ENCODE peak calls at places on chromosomes 16 and 17, in four cellular contexts. T is sciatic nerve, V is Right ventricle myocardium inferior, G is left cardiac atrium. P is an unnamed sample.

GRCh38 chr17:35748323-35748960 is 4.6 kb downstream of the GAS2L2 start:
- ATAC-seq in G (peak), V (peak), T (peak), P (no peak)

GRCh38 chr16:4879049-4879448 is 31.8 kb downstream of the UBN1 start:
- ATAC-seq in T (no peak), V (no peak), G (no peak), P (no peak)

GRCh38 chr17:2475056-2475455 is 36.6 kb downstream of the METTL16 start:
- ATAC-seq in T (no peak), V (no peak), G (no peak), P (no peak)

GRCh38 chr16:87092958-87093357 is 224.2 kb downstream of the C16orf95 start:
- ATAC-seq in G (no peak), T (no peak), V (no peak), P (no peak)

GRCh38 chr17:19309701-19310100 is 52.8 kb downstream of the B9D1 start:
- ATAC-seq in V (no peak), G (no peak), T (no peak), P (no peak)

GRCh38 chr17:1006054-1006453 is 9.1 kb downstream of the TIMM22 start:
- ATAC-seq in G (no peak), V (no peak), T (no peak), P (no peak)

GRCh38 chr17:59830007-59830630 is 62.6 kb downstream of the TUBD1 start:
- ATAC-seq in T (no peak), V (no peak), G (peak), P (no peak)

GRCh38 chr16:72073831-72074230 is 10.8 kb downstream of the HPR start:
- ATAC-seq in G (peak), T (peak), V (peak), P (peak)

GRCh38 chr17:4536259-4536741 is 18.9 kb downstream of the MYBBP1A start:
- ATAC-seq in T (peak), V (peak), G (peak), P (peak)

GRCh38 chr17:32699247-32699646 is 177.7 kb downstream of the MYO1D start:
- ATAC-seq in G (no peak), T (no peak), V (no peak), P (no peak)

GRCh38 chr16:68146583-68146982 is 61.4 kb downstream of the NFATC3 start:
- ATAC-seq in V (peak), T (peak), G (peak), P (no peak)

GRCh38 chr16:67959520-67959919 is 8.9 kb downstream of the SLC12A4 start:
- ATAC-seq in T (peak), V (peak), G (peak), P (peak)

GRCh38 chr17:8836821-8837426 is 30.6 kb downstream of the PIK3R6 start:
- ATAC-seq in T (no peak), G (no peak), V (no peak), P (no peak)

GRCh38 chr17:39096435-39097158 is 54.8 kb downstream of the PLXDC1 start:
- ATAC-seq in G (peak), T (peak), V (peak), P (no peak)

GRCh38 chr16:11059588-11059987 is 115.2 kb downstream of the CLEC16A start:
- ATAC-seq in T (no peak), V (no peak), G (no peak), P (no peak)

P was measured in gastroesophageal sphincter.